ENCODE peak calls at places on chromosomes 16 and 17, in four cellular contexts. I, V, S and R are unnamed samples.

GRCh38 chr16:3099395-3099731 is 269 bp upstream of the ZSCAN10 start:
- DNase-seq in I (no peak), V (no peak), S (no peak), R (no peak)

GRCh38 chr17:38329808-38330730 is 13.7 kb downstream of the GPR179 start:
- DNase-seq in I (no peak), V (no peak), S (no peak), R (no peak)

GRCh38 chr17:77858291-77859034 is 100.0 kb upstream of the TNRC6C start:
- DNase-seq in I (no peak), V (no peak), S (no peak), R (no peak)

GRCh38 chr17:75077490-75078096 is 10.2 kb upstream of the SLC16A5 start:
- DNase-seq in I (peak), V (no peak), S (peak), R (no peak)

GRCh38 chr16:2470234-2470601 is 879 bp upstream of the NTN3 start:
- DNase-seq in I (no peak), V (no peak), S (no peak), R (no peak)

GRCh38 chr17:77909816-77910215 is 48.7 kb upstream of the TNRC6C start:
- DNase-seq in I (no peak), V (no peak), S (no peak), R (no peak)

GRCh38 chr16:27235055-27235937 is 32.0 kb downstream of the KDM8 start:
- DNase-seq in I (peak), V (peak), S (peak), R (no peak)

GRCh38 chr17:58531661-58532554 is 17.5 kb upstream of the MTMR4 start:
- DNase-seq in I (peak), V (peak), S (peak), R (no peak)

GRCh38 chr16:17345043-17345442 is 125.7 kb downstream of the XYLT1 start:
- DNase-seq in I (no peak), V (peak), S (no peak), R (no peak)

GRCh38 chr17:75317671-75318070 is 28.4 kb upstream of the SLC25A19 start:
- DNase-seq in I (no peak), V (no peak), S (peak), R (no peak)

GRCh38 chr16:75443301-75443700 is 10.0 kb upstream of the CFDP1 start:
- DNase-seq in I (no peak), V (no peak), S (no peak), R (no peak)

GRCh38 chr17:55641559-55642160 is 81.0 kb downstream of the TMEM100 start:
- DNase-seq in I (no peak), V (peak), S (peak), R (peak)

GRCh38 chr17:59845595-59846390 is 47.0 kb downstream of the TUBD1 start:
- DNase-seq in I (no peak), V (peak), S (peak), R (no peak)

GRCh38 chr16:70805380-70805779 is 4.4 kb upstream of the VAC14 start:
- DNase-seq in I (no peak), V (no peak), S (no peak), R (no peak)

GRCh38 chr16:1413684-1414531 is 596 bp downstream of the UNKL start:
- DNase-seq in I (peak), V (peak), S (peak), R (no peak)

GRCh38 chr17:72004476-72005331 is 116.1 kb upstream of the SOX9 start:
- DNase-seq in I (no peak), V (no peak), S (no peak), R (no peak)

GRCh38 chr17:37848690-37849616 is 75.3 kb upstream of the TBC1D3K start:
- DNase-seq in I (no peak), V (no peak), S (no peak), R (no peak)

GRCh38 chr17:50534222-50534978 is 1.9 kb downstream of the EPN3 start:
- DNase-seq in I (no peak), V (peak), S (peak), R (no peak)

GRCh38 chr17:81392909-81393654 is 2.2 kb upstream of the BAHCC1 start:
- DNase-seq in I (no peak), V (no peak), S (no peak), R (no peak)

GRCh38 chr17:82729479-82730260 is 5.7 kb upstream of the FN3K start:
- DNase-seq in I (no peak), V (no peak), S (no peak), R (no peak)

GRCh38 chr17:57861000-57861736 is 11.3 kb upstream of the MRPS23 start:
- DNase-seq in I (peak), V (no peak), S (peak), R (no peak)

GRCh38 chr17:9062399-9062902 is 41.1 kb downstream of the NTN1 start:
- DNase-seq in I (no peak), V (peak), S (no peak), R (no peak)

GRCh38 chr16:28193530-28194423 is 18.0 kb downstream of the XPO6 start:
- DNase-seq in I (peak), V (no peak), S (no peak), R (no peak)

GRCh38 chr16:11687606-11688519 is 19.6 kb downstream of the SNN start:
- DNase-seq in I (no peak), V (peak), S (no peak), R (no peak)

GRCh38 chr17:42694524-42694923 is 12.2 kb downstream of the CNTNAP1 start:
- DNase-seq in I (no peak), V (no peak), S (no peak), R (no peak)

GRCh38 chr16:85928411-85928820 is 29.5 kb downstream of the IRF8 start:
- DNase-seq in I (no peak), V (no peak), S (no peak), R (no peak)

GRCh38 chr16:89593841-89594240 is 18.3 kb downstream of the CPNE7 start:
- DNase-seq in I (peak), V (no peak), S (no peak), R (no peak)

GRCh38 chr17:13601317-13601775 is 383 bp downstream of the HS3ST3A1 start:
- DNase-seq in I (no peak), V (no peak), S (no peak), R (peak)

GRCh38 chr16:55035037-55035436 is 104.4 kb downstream of the IRX5 start:
- DNase-seq in I (no peak), V (no peak), S (peak), R (no peak)

GRCh38 chr16:25189305-25189704 is 27.4 kb upstream of the AQP8 start:
- DNase-seq in I (no peak), V (no peak), S (no peak), R (no peak)

GRCh38 chr16:12228607-12229499 is 252.3 kb downstream of the SNX29 start:
- DNase-seq in I (no peak), V (peak), S (peak), R (no peak)

GRCh38 chr17:45144199-45145034 is 3.9 kb upstream of the HEXIM1 start:
- DNase-seq in I (peak), V (peak), S (no peak), R (no peak)

GRCh38 chr16:64865037-64865696 is 256.7 kb downstream of the CDH11 start:
- DNase-seq in I (no peak), V (no peak), S (no peak), R (no peak)

GRCh38 chr17:49110504-49110903 is 22.1 kb upstream of the B4GALNT2 start:
- DNase-seq in I (no peak), V (no peak), S (no peak), R (no peak)

GRCh38 chr17:37406635-37407455 is at the start of the genes ACACA and TADA2A:
- DNase-seq in I (peak), V (peak), S (peak), R (peak)

GRCh38 chr17:17913695-17914332 is 58.4 kb downstream of the TOM1L2 start:
- DNase-seq in I (peak), V (peak), S (peak), R (no peak)

GRCh38 chr17:50471009-50471905 is 2.6 kb upstream of the CHAD start:
- DNase-seq in I (no peak), V (no peak), S (peak), R (no peak)

GRCh38 chr16:67399749-67400704 is 6.7 kb upstream of the TPPP3 start:
- DNase-seq in I (no peak), V (no peak), S (no peak), R (no peak)

GRCh38 chr16:85390511-85391174 is 222.5 kb upstream of the GSE1 start:
- DNase-seq in I (no peak), V (peak), S (peak), R (no peak)

GRCh38 chr16:46857261-46857962 is 26.4 kb upstream of the C16orf87 start:
- DNase-seq in I (no peak), V (no peak), S (peak), R (no peak)
- TF ChIP-seq CTCF in I (no peak), V (no peak), S (no peak), R (peak)

DNA sequence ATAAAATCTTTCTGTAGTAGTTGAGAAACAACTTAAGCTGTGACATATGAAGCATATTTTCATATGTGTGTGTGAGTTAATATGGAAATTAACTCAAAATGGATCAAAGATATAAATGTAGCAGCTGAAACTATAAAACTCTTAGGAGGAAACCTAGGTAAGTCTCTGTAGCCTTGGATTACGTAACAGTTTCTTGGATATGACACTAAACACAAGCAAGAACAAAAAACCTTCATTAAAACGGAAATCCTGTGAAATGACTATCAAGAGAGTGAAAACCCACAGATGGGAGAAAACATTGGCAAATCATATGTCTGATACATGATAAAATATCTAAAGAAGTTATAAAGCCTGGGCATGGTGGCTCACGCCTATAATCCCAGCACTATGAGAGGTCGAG is 104.4 kb downstream of the VPS53 start:
- DNase-seq in I (no peak), V (no peak), S (no peak), R (no peak)
- TF ChIP-seq CTCF in I (no peak), V (no peak), S (no peak), R (no peak)

GRCh38 chr16:8733849-8734540 is 59.6 kb downstream of the ABAT start:
- DNase-seq in I (no peak), V (no peak), S (no peak), R (no peak)
- TF ChIP-seq CTCF in I (no peak), V (no peak), S (no peak), R (no peak)

GRCh38 chr17:11980813-11981212 is 16.5 kb downstream of the ZNF18 start:
- DNase-seq in I (no peak), V (no peak), S (no peak), R (no peak)
- TF ChIP-seq CTCF in I (no peak), V (no peak), S (no peak), R (peak)

DNA sequence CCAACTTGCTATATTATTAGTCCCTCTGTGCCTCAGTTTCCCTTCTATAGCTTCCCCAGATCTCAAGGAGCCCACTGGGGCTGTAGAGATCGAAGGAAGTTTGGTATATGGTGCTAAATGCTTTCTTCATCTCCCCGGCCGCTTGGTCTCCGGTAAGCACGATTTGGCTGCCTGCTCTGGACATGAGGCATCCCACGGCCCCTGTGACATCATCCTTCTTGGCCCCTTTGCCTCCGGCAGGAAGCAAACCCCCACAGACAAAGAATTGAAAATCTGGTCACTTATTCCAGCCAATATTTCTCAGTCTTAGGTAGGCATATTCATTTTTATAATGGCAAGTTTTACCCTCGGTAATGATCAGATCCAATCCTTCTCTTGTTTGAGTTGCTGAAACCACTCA is 65.8 kb downstream of the WSCD1 start:
- DNase-seq in I (no peak), V (no peak), S (no peak), R (no peak)
- TF ChIP-seq CTCF in I (no peak), V (no peak), S (no peak), R (no peak)

GRCh38 chr16:4404247-4404966 is 12.0 kb downstream of the CORO7 start:
- DNase-seq in I (no peak), V (peak), S (peak), R (no peak)
- TF ChIP-seq CTCF in I (peak), V (no peak), S (peak), R (peak)